ENCODE peak calls at places on chromosomes 2 and 18, in seven cellular contexts. X is breast epithelium; Y is naive thymus-derived CD4-positive, alpha-beta T cell; U is heart left ventricle; R is Panc1; V is small intestine; W is upper lobe of right lung. Q is an unnamed sample. For H3K4me1 and H3K36me3, the result is how much of the 10 kb centered on the place peaks cover.

GRCh38 chr2:239143858-239144712 is 256.7 kb downstream of the HDAC4 start:
- DNase-seq in X (no peak), Y (peak), U (no peak), R (peak), V (peak), W (no peak), Q (no peak)

GRCh38 chr2:187529977-187530721 is 24.1 kb downstream of the TFPI start:
- DNase-seq in X (no peak), Y (no peak), U (no peak), R (no peak), V (no peak), W (no peak), Q (no peak)

GRCh38 chr2:79947751-79948150 is 356.8 kb downstream of the LRRTM1 start:
- DNase-seq in X (no peak), Y (no peak), U (no peak), R (no peak), V (no peak), W (no peak), Q (no peak)

GRCh38 chr2:209526541-209526940 is 102.7 kb downstream of the MAP2 start:
- DNase-seq in X (no peak), Y (no peak), U (no peak), R (no peak), V (peak), W (no peak), Q (no peak)

GRCh38 chr2:155060906-155061305 is 362.4 kb downstream of the KCNJ3 start:
- DNase-seq in X (no peak), Y (no peak), U (no peak), R (no peak), V (no peak), W (no peak), Q (no peak)

GRCh38 chr2:18479901-18480369 is 80.5 kb downstream of the RDH14 start:
- DNase-seq in X (no peak), Y (no peak), U (peak), R (no peak), V (no peak), W (no peak), Q (peak)

GRCh38 chr2:85255813-85256581 is 71.8 kb downstream of the TGOLN2 start:
- DNase-seq in X (peak), Y (no peak), U (no peak), R (no peak), V (no peak), W (no peak), Q (no peak)

GRCh38 chr2:210203162-210203561 is 22.1 kb downstream of the ACADL start:
- DNase-seq in X (no peak), Y (no peak), U (no peak), R (no peak), V (no peak), W (no peak), Q (no peak)

GRCh38 chr18:57727952-57728807 is 74.9 kb downstream of the ATP8B1 start:
- DNase-seq in X (no peak), Y (no peak), U (no peak), R (no peak), V (no peak), W (no peak), Q (no peak)

GRCh38 chr2:60212174-60212945 is 341.1 kb downstream of the BCL11A start:
- DNase-seq in X (no peak), Y (no peak), U (no peak), R (no peak), V (peak), W (no peak), Q (no peak)

GRCh38 chr2:60216452-60216995 is 336.9 kb downstream of the BCL11A start:
- DNase-seq in X (no peak), Y (no peak), U (no peak), R (no peak), V (peak), W (no peak), Q (no peak)

GRCh38 chr2:60215295-60215990 is 338.0 kb downstream of the BCL11A start:
- DNase-seq in X (no peak), Y (no peak), U (no peak), R (no peak), V (peak), W (no peak), Q (no peak)

GRCh38 chr2:60219536-60219935 is 333.9 kb downstream of the BCL11A start:
- DNase-seq in X (no peak), Y (no peak), U (no peak), R (no peak), V (no peak), W (no peak), Q (no peak)

GRCh38 chr2:60213865-60214657 is 339.4 kb downstream of the BCL11A start:
- DNase-seq in X (peak), Y (no peak), U (no peak), R (no peak), V (peak), W (no peak), Q (peak)
- H3K4me3 ChIP-seq in X (no peak), Y (no peak), U (no peak), R (no peak), V (peak), W (no peak), Q (peak)

GRCh38 chr2:217852812-217853211 is 150.0 kb downstream of the TNS1 start:
- DNase-seq in X (no peak), Y (no peak), U (no peak), R (no peak), V (no peak), W (no peak), Q (no peak)
- H3K4me1 ChIP-seq in X (under half), Y (under half), U (half or more), R (under half), V (under half), W (half or more), Q (half or more)

DNA sequence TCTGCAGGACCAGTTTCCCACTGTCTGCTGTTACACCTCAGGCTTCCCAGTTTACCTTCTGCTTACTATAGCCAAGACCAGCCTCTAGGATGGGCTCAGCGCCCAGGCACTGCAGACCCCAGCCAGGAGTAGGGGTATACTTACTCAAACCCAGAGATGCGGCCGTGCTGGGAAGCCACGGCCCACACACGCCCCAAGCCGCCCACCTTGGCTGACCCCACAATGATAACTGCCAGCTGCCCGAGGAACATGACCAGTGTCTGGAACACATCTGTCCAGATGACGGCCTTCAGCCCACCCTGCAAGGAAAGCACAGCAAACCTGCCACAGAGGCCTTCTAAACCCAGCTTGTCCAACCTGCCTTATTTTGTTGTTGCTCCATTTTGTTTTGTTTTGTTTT is 6.6 kb upstream of the ATRAID start:
- DNase-seq in X (no peak), Y (no peak), U (no peak), R (no peak), V (no peak), W (no peak), Q (peak)
- H3K36me3 ChIP-seq in X (under half), Y (under half), U (half or more), R (under half), V (under half), W (half or more), Q (half or more)

GRCh38 chr2:202377308-202377736 is 1.2 kb downstream of the BMPR2 start:
- DNase-seq in X (no peak), Y (no peak), U (peak), R (no peak), V (peak), W (peak), Q (peak)

GRCh38 chr2:202376460-202377307 is 557 bp downstream of the BMPR2 start:
- DNase-seq in X (peak), Y (peak), U (peak), R (no peak), V (peak), W (peak), Q (peak)

GRCh38 chr2:202375611-202376408 is at the start of gene BMPR2:
- DNase-seq in X (peak), Y (peak), U (peak), R (peak), V (peak), W (peak), Q (peak)

GRCh38 chr2:202373490-202373889 is 2.6 kb upstream of the BMPR2 start:
- DNase-seq in X (no peak), Y (no peak), U (no peak), R (no peak), V (no peak), W (no peak), Q (no peak)

DNA sequence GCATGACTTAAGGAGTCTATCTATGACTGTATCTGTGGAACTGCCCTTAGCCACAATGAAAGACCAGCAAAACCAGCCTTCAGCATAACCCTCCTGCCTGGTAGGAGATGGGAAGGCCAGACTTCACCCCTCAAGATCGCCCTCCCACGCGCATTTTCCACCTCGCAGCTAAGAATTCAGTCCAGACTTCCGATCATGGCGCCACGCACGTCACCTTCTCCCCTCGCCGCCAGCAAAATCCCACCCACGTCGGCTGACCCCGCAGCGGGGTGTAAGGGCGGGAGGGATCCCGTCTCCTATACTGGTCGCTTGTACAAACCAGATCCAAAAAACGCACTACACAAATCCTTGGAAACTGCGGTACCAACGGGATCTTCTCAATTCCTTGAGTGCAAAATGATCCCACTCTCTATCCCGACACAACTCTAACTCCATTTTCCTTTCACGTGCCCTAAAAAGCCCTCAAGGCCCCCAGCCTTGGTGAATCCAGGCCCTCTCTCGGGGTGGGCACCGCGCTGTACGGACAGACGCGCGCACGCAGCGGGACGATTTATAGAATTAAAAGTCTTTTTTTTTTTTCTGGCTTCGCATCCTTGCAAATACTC is 1.0 kb upstream of the BMPR2 start:
- DNase-seq in X (peak), Y (peak), U (peak), R (no peak), V (peak), W (peak), Q (peak)
- H3K4me3 ChIP-seq in X (peak), Y (peak), U (peak), R (peak), V (peak), W (peak), Q (peak)

GRCh38 chr2:161044937-161045336 is 115.3 kb upstream of the TANK start:
- DNase-seq in X (no peak), Y (no peak), U (no peak), R (no peak), V (no peak), W (no peak), Q (no peak)

GRCh38 chr2:161044095-161044874 is 115.9 kb upstream of the TANK start:
- DNase-seq in X (no peak), Y (no peak), U (no peak), R (no peak), V (no peak), W (no peak), Q (no peak)

GRCh38 chr2:161046876-161047275 is 113.4 kb upstream of the TANK start:
- DNase-seq in X (no peak), Y (no peak), U (no peak), R (no peak), V (no peak), W (no peak), Q (no peak)

GRCh38 chr2:161048317-161048716 is 111.9 kb upstream of the TANK start:
- DNase-seq in X (no peak), Y (no peak), U (no peak), R (no peak), V (no peak), W (no peak), Q (no peak)

DNA sequence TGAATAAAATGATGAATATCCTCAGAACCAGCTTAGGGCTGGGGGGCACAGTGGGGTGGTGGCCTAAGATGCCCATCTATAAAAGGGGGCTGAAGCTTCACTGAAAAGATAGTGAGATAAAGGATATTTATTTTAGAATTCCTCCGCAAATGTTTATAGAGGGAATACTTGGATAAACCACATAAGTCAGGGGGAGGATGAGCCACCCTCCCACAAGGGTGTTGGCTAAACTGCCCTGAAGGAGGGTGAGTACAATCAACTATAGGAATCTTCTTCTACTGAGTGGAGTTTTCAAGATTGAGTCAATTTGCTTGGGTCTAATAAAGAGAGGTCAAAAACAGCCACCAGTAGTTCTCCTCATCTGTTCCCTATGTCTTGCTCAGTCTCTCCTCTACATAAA is 114.5 kb upstream of the TANK start:
- DNase-seq in X (no peak), Y (no peak), U (no peak), R (no peak), V (no peak), W (no peak), Q (no peak)
- H3K4me1 ChIP-seq in X (under half), Y (under half), U (under half), R (under half), V (under half), W (under half), Q (under half)

GRCh38 chr18:2590303-2590702 is 18.9 kb downstream of the NDC80 start:
- DNase-seq in X (no peak), Y (no peak), U (no peak), R (no peak), V (no peak), W (no peak), Q (no peak)

GRCh38 chr18:2589345-2590060 is 18.1 kb downstream of the NDC80 start:
- DNase-seq in X (no peak), Y (no peak), U (no peak), R (no peak), V (no peak), W (no peak), Q (no peak)

GRCh38 chr18:2587788-2588187 is 16.4 kb downstream of the NDC80 start:
- DNase-seq in X (no peak), Y (no peak), U (no peak), R (no peak), V (no peak), W (no peak), Q (no peak)

DNA sequence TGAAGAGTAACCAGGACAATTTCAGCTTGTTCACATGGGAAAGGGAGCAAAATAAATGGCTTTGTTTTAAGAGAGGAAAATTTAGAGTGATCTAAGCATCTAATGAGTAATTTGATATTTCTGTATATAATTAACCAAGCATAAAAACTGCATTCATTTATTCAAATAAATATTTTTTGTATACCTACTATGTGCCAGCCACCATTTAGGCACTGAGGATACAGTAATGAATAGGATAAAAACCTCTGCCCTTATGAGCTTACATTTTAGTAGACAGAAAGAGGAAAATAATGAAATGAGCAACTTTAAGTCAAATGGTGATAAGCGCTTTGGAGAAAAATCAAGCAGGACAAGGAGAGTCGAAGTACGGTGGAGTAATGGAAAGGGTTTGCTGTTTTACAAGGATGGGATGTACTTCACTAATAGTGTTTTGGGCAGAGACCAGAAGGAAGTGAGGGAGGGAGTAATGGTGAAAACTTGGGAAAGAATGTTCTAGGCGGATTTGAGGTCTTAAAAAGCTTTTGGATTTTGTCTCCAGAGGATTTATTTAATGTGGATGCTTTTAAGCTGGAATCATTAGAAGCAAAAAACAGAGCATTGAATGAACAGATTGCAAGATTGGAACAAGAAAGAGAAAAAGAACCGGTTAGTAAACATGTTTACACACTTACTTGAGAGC is 17.4 kb downstream of the NDC80 start:
- DNase-seq in X (no peak), Y (no peak), U (no peak), R (no peak), V (no peak), W (no peak), Q (no peak)
- H3K36me3 ChIP-seq in X (under half), Y (under half), U (under half), R (under half), V (under half), W (under half), Q (under half)

GRCh38 chr2:231037731-231038482 is 584 bp downstream of the C2orf72 start:
- DNase-seq in X (no peak), Y (no peak), U (no peak), R (no peak), V (peak), W (no peak), Q (no peak)
- H3K4me3 ChIP-seq in X (no peak), Y (no peak), U (no peak), R (peak), V (peak), W (peak), Q (peak)

DNA sequence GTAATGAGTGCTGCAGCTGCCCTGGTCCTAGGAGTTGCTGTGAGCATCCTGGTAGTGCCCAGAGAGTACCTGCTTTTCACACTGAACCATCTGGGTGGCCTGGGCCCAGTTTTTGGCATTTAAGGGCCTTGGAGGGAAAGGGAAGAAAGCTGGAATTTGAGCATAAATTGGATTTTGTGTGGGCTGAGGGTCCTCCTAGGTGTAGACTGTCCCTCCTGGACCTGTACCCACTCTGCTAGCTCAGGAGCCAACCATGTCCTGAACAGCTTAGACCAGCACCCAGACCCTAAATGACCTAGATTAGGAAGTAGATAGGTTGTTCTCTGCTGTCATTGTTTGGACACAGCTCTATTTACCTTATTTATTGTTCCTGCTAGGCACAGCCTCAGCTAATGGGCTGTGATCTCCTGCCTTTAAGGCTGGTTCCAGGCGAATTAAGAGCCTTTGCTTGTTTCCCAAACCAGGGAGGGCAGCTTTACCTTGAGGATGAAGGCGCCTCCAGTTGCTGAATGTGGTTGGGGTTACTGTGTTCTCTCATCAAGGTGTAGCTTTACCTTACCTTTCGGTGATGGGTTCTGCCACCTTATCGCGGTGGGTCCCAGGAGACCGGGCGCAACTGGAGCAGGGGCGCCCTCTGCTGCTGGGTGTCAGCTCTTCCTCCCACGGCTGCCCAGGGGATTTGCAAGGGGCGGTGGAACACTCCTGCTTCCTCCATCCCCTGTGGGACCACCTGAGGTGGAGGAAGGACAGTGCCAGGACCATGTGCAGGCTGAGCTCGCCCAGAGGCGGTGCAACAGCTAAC is 34.4 kb downstream of the ITGA6 start:
- DNase-seq in X (peak), Y (peak), U (peak), R (no peak), V (peak), W (peak), Q (no peak)
- H3K4me1 ChIP-seq in X (under half), Y (half or more), U (under half), R (under half), V (under half), W (under half), Q (half or more)

GRCh38 chr2:159725713-159726112 is 13.4 kb downstream of the MARCHF7 start:
- DNase-seq in X (no peak), Y (no peak), U (no peak), R (no peak), V (no peak), W (no peak), Q (no peak)

DNA sequence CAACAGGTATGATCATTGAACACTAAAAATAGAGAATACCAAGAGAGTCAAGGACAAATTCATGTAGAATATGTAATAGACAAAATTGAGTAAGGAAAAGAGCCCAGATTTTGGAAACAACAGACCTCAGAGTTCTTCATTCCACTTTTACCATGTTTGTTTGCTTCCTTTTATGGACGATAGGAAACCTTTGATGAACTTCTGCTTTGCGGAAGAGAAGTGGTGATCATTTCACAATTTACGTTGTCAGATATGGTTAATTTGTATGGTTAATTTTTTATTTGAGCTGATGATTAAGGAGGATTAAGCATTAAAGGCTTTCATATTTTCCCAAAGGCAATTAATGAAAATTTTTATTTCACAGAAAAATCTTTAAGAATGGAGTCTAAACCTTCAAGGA is 16.3 kb downstream of the MARCHF7 start:
- DNase-seq in X (no peak), Y (no peak), U (no peak), R (no peak), V (no peak), W (no peak), Q (no peak)
- H3K36me3 ChIP-seq in X (under half), Y (under half), U (half or more), R (under half), V (under half), W (half or more), Q (under half)